ENCODE peak calls at places on chromosomes 2 and 18, in eight cellular contexts. T, X, S, D, P, O, F and K are unnamed samples.

GRCh38 chr2:128444044-128444771 is 125.5 kb upstream of the HS6ST1 start:
- DNase-seq in T (no peak), X (no peak), S (no peak), D (peak; percentile 53), P (no peak), O (peak; percentile 80), F (no peak), K (no peak)

GRCh38 chr2:88554189-88554588 is 73.1 kb downstream of the EIF2AK3 start:
- DNase-seq in T (no peak), X (no peak), S (no peak), D (no peak), P (peak; percentile 25), O (no peak), F (no peak), K (no peak)

GRCh38 chr2:9112079-9112721 is 94.4 kb upstream of the ASAP2 start:
- DNase-seq in T (no peak), X (no peak), S (peak; percentile 83), D (no peak), P (peak; percentile 65), O (peak; percentile 58), F (peak; percentile 76), K (peak; percentile 30)

GRCh38 chr2:221997100-221997499 is 301.7 kb downstream of the PAX3 start:
- DNase-seq in T (no peak), X (no peak), S (no peak), D (no peak), P (peak; percentile 42), O (no peak), F (no peak), K (no peak)

GRCh38 chr2:204251977-204252376 is 293.3 kb upstream of the PARD3B start:
- DNase-seq in T (no peak), X (no peak), S (no peak), D (no peak), P (no peak), O (no peak), F (no peak), K (no peak)

GRCh38 chr2:240232961-240233890 is 92.8 kb upstream of the OTOS start:
- DNase-seq in T (peak; percentile 82), X (peak; percentile 79), S (peak; percentile 94), D (peak; percentile 89), P (peak; percentile 95), O (peak; percentile 90), F (peak; percentile 91), K (peak; percentile 91)

GRCh38 chr18:42113529-42114191 is 158.6 kb downstream of the PIK3C3 start:
- DNase-seq in T (no peak), X (no peak), S (no peak), D (no peak), P (no peak), O (no peak), F (no peak), K (no peak)

GRCh38 chr18:23377669-23378469 is 75.2 kb upstream of the RIOK3 start:
- DNase-seq in T (no peak), X (no peak), S (no peak), D (no peak), P (peak; percentile 51), O (no peak), F (no peak), K (no peak)

GRCh38 chr2:3024401-3024935 is 353.1 kb downstream of the EIPR1 start:
- DNase-seq in T (no peak), X (no peak), S (no peak), D (no peak), P (no peak), O (no peak), F (no peak), K (peak; percentile 31)

GRCh38 chr2:102082591-102083586 is 59.7 kb upstream of the IL1R1 start:
- DNase-seq in T (no peak), X (peak; percentile 49), S (no peak), D (no peak), P (peak; percentile 23), O (no peak), F (no peak), K (peak; percentile 62)

GRCh38 chr2:176585291-176585690 is 316.0 kb downstream of the MTX2 start:
- DNase-seq in T (no peak), X (no peak), S (no peak), D (no peak), P (no peak), O (no peak), F (no peak), K (no peak)

GRCh38 chr2:176585791-176586190 is 316.5 kb downstream of the MTX2 start:
- DNase-seq in T (no peak), X (no peak), S (no peak), D (no peak), P (no peak), O (no peak), F (no peak), K (no peak)

GRCh38 chr2:176592230-176592629 is 323.0 kb downstream of the MTX2 start:
- DNase-seq in T (no peak), X (no peak), S (no peak), D (no peak), P (no peak), O (no peak), F (no peak), K (no peak)

GRCh38 chr2:176589287-176589686 is 320.0 kb downstream of the MTX2 start:
- DNase-seq in T (no peak), X (no peak), S (no peak), D (no peak), P (no peak), O (no peak), F (no peak), K (no peak)

GRCh38 chr2:176589956-176590509 is 320.8 kb downstream of the MTX2 start:
- DNase-seq in T (no peak), X (no peak), S (no peak), D (no peak), P (no peak), O (no peak), F (no peak), K (no peak)
- TF ChIP-seq EP300 in T (no peak), X (no peak), S (no peak), D (no peak), P (no peak), O (no peak), F (no peak), K (no peak)

GRCh38 chr18:37930640-37931039 is 365.0 kb upstream of the CELF4 start:
- DNase-seq in T (no peak), X (no peak), S (no peak), D (no peak), P (no peak), O (no peak), F (no peak), K (no peak)

GRCh38 chr18:37937287-37937686 is 371.7 kb upstream of the CELF4 start:
- DNase-seq in T (no peak), X (no peak), S (no peak), D (no peak), P (no peak), O (no peak), F (no peak), K (no peak)

GRCh38 chr18:37935086-37935485 is 369.5 kb upstream of the CELF4 start:
- DNase-seq in T (no peak), X (no peak), S (no peak), D (no peak), P (no peak), O (no peak), F (no peak), K (no peak)
- TF ChIP-seq EP300 in T (no peak), X (no peak), S (no peak), D (no peak), P (no peak), O (no peak), F (no peak), K (no peak)

GRCh38 chr2:37469126-37469525 is 124.7 kb downstream of the QPCT start:
- DNase-seq in T (no peak), X (no peak), S (no peak), D (no peak), P (no peak), O (no peak), F (no peak), K (no peak)

GRCh38 chr2:37471994-37472393 is 127.6 kb downstream of the QPCT start:
- DNase-seq in T (no peak), X (no peak), S (no peak), D (no peak), P (peak; percentile 15), O (no peak), F (no peak), K (no peak)

GRCh38 chr2:37471104-37471503 is 126.7 kb downstream of the QPCT start:
- DNase-seq in T (no peak), X (no peak), S (no peak), D (no peak), P (no peak), O (no peak), F (no peak), K (no peak)

GRCh38 chr2:37476411-37476810 is 132.0 kb downstream of the QPCT start:
- DNase-seq in T (no peak), X (no peak), S (no peak), D (no peak), P (no peak), O (no peak), F (no peak), K (no peak)

GRCh38 chr2:37472959-37473358 is 128.5 kb downstream of the QPCT start:
- DNase-seq in T (no peak), X (no peak), S (no peak), D (no peak), P (peak; percentile 37), O (no peak), F (no peak), K (no peak)
- TF ChIP-seq EP300 in T (no peak), X (no peak), S (no peak), D (no peak), P (no peak), O (no peak), F (no peak), K (no peak)

DNA sequence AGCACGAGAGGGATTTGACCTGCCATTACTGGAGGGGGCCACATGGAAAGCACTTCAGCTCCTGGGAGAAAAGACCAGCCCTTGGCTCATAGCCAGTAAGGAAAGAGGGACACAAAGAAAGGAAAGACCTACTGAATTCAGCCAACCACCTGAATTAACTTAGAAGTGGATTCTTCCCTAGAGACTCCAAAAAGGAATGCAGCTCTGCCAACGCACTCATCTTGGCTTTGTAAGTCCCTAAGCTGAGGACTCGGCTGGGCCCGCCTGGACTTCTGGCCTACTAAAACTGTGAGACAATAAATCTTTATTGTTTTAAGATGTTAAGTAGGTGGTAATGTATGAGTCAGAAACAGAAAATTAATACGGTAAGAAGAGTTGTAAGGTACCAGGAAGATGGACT is 11.5 kb downstream of the ATF2 start:
- DNase-seq in T (peak; percentile 76), X (no peak), S (no peak), D (no peak), P (no peak), O (no peak), F (no peak), K (no peak)
- TF ChIP-seq EP300 in T (no peak), X (no peak), S (no peak), D (no peak), P (no peak), O (no peak), F (no peak), K (no peak)